ENCODE peak calls at places on chromosomes 11 and 22, in six cellular contexts. V is uterus, M is psoas muscle, A is heart right ventricle, S is gastrocnemius medialis, F is colonic mucosa. P is an unnamed sample. For H3K4me1, the result is how much of the 10 kb centered on the place peaks cover.

GRCh38 chr11:8026982-8027381 is 39.8 kb downstream of the EIF3F start:
- DNase-seq in V (no peak), M (no peak), A (no peak), S (no peak), F (no peak), P (no peak)

GRCh38 chr11:57338152-57338551 is at the start of gene P2RX3:
- DNase-seq in V (no peak), M (no peak), A (peak), S (no peak), F (no peak), P (no peak)

GRCh38 chr22:43862074-43862881 is at the start of gene SULT4A1:
- DNase-seq in V (no peak), M (no peak), A (no peak), S (no peak), F (no peak), P (no peak)

GRCh38 chr22:32788884-32789624 is 12.5 kb upstream of the TIMP3 start:
- DNase-seq in V (no peak), M (no peak), A (no peak), S (no peak), F (no peak), P (no peak)

GRCh38 chr11:86202013-86202336 is 42.6 kb upstream of the EED start:
- DNase-seq in V (no peak), M (no peak), A (no peak), S (no peak), F (no peak), P (no peak)

GRCh38 chr11:8871283-8871775 is 39.7 kb upstream of the AKIP1 start:
- DNase-seq in V (peak), M (peak), A (peak), S (peak), F (peak), P (peak)

GRCh38 chr11:120385110-120385509 is 48.9 kb downstream of the ARHGEF12 start:
- DNase-seq in V (no peak), M (no peak), A (no peak), S (no peak), F (no peak), P (no peak)

GRCh38 chr22:36413022-36413770 is 25.4 kb upstream of the MYH9 start:
- DNase-seq in V (no peak), M (no peak), A (peak), S (no peak), F (no peak), P (no peak)

GRCh38 chr11:118908931-118909618 is 16.7 kb downstream of the BCL9L start:
- DNase-seq in V (peak), M (peak), A (peak), S (peak), F (peak), P (peak)

GRCh38 chr11:37177721-37178120 is 579.7 kb upstream of the RAG2 start:
- DNase-seq in V (no peak), M (no peak), A (no peak), S (no peak), F (no peak), P (no peak)

GRCh38 chr22:44665115-44665514 is 36.9 kb upstream of the PRR5 start:
- DNase-seq in V (no peak), M (no peak), A (peak), S (no peak), F (no peak), P (peak)

GRCh38 chr11:123449436-123449835 is 19.4 kb downstream of the GRAMD1B start:
- DNase-seq in V (no peak), M (no peak), A (no peak), S (no peak), F (no peak), P (no peak)

GRCh38 chr11:73931039-73931645 is 19.7 kb upstream of the DNAJB13 start:
- DNase-seq in V (no peak), M (no peak), A (no peak), S (no peak), F (peak), P (no peak)

GRCh38 chr11:34425863-34426262 is 12.9 kb upstream of the CAT start:
- DNase-seq in V (no peak), M (no peak), A (no peak), S (no peak), F (no peak), P (no peak)

GRCh38 chr11:112485280-112485679 is 224.6 kb upstream of the PLET1 start:
- DNase-seq in V (no peak), M (no peak), A (no peak), S (no peak), F (no peak), P (no peak)

GRCh38 chr22:31094741-31095140 is 12.6 kb downstream of the SELENOM start:
- DNase-seq in V (no peak), M (no peak), A (no peak), S (no peak), F (no peak), P (no peak)

GRCh38 chr11:126971305-126971704 is 29.3 kb downstream of the KIRREL3 start:
- DNase-seq in V (no peak), M (no peak), A (no peak), S (no peak), F (no peak), P (peak)

GRCh38 chr22:29426476-29426875 is 11.9 kb upstream of the RFPL1 start:
- DNase-seq in V (no peak), M (no peak), A (no peak), S (no peak), F (no peak), P (no peak)

GRCh38 chr11:1780700-1781592 is 17.2 kb upstream of the CTSD start:
- DNase-seq in V (no peak), M (no peak), A (no peak), S (no peak), F (no peak), P (peak)

GRCh38 chr11:134752964-134753804 is 341.1 kb upstream of the B3GAT1 start:
- DNase-seq in V (no peak), M (no peak), A (no peak), S (no peak), F (no peak), P (no peak)

GRCh38 chr11:68840661-68841653 is 759 bp downstream of the CPT1A start:
- DNase-seq in V (peak), M (peak), A (peak), S (no peak), F (peak), P (peak)

GRCh38 chr11:83881428-83881827 is 595.3 kb upstream of the CCDC90B start:
- DNase-seq in V (no peak), M (no peak), A (no peak), S (no peak), F (no peak), P (no peak)

GRCh38 chr11:113690619-113691569 is 15.2 kb downstream of the TMPRSS5 start:
- DNase-seq in V (no peak), M (peak), A (no peak), S (peak), F (peak), P (peak)

GRCh38 chr22:44622147-44622427 is 79.9 kb upstream of the PRR5 start:
- DNase-seq in V (no peak), M (no peak), A (no peak), S (no peak), F (no peak), P (no peak)

GRCh38 chr11:132910016-132910760 is 622.1 kb downstream of the OPCML start:
- DNase-seq in V (no peak), M (no peak), A (no peak), S (no peak), F (no peak), P (no peak)

GRCh38 chr22:24433001-24433867 is 5.8 kb downstream of the ADORA2A start:
- DNase-seq in V (no peak), M (no peak), A (no peak), S (no peak), F (no peak), P (no peak)

GRCh38 chr22:42928969-42929837 is 72.1 kb upstream of the ARFGAP3 start:
- DNase-seq in V (peak), M (peak), A (no peak), S (no peak), F (no peak), P (peak)

GRCh38 chr11:102730036-102730815 is 5.5 kb upstream of the MMP8 start:
- DNase-seq in V (no peak), M (no peak), A (no peak), S (no peak), F (no peak), P (no peak)

GRCh38 chr11:117300773-117301172 is 9.6 kb downstream of the BACE1-AS start:
- DNase-seq in V (no peak), M (no peak), A (no peak), S (no peak), F (no peak), P (no peak)

GRCh38 chr11:17572791-17573460 is 25.9 kb downstream of the OTOG start:
- DNase-seq in V (no peak), M (no peak), A (no peak), S (no peak), F (peak), P (no peak)

GRCh38 chr11:95556342-95557151 is 233.0 kb downstream of the FAM76B start:
- DNase-seq in V (peak), M (no peak), A (no peak), S (no peak), F (no peak), P (no peak)

GRCh38 chr11:128553662-128554392 is 33.5 kb downstream of the ETS1 start:
- DNase-seq in V (no peak), M (no peak), A (peak), S (no peak), F (no peak), P (no peak)

GRCh38 chr22:38697055-38697980 is 3.4 kb downstream of the JOSD1 start:
- DNase-seq in V (no peak), M (no peak), A (no peak), S (no peak), F (peak), P (no peak)
- H3K4me1 ChIP-seq in V (under half), M (under half), A (under half), S (under half), F (under half), P (half or more)

DNA sequence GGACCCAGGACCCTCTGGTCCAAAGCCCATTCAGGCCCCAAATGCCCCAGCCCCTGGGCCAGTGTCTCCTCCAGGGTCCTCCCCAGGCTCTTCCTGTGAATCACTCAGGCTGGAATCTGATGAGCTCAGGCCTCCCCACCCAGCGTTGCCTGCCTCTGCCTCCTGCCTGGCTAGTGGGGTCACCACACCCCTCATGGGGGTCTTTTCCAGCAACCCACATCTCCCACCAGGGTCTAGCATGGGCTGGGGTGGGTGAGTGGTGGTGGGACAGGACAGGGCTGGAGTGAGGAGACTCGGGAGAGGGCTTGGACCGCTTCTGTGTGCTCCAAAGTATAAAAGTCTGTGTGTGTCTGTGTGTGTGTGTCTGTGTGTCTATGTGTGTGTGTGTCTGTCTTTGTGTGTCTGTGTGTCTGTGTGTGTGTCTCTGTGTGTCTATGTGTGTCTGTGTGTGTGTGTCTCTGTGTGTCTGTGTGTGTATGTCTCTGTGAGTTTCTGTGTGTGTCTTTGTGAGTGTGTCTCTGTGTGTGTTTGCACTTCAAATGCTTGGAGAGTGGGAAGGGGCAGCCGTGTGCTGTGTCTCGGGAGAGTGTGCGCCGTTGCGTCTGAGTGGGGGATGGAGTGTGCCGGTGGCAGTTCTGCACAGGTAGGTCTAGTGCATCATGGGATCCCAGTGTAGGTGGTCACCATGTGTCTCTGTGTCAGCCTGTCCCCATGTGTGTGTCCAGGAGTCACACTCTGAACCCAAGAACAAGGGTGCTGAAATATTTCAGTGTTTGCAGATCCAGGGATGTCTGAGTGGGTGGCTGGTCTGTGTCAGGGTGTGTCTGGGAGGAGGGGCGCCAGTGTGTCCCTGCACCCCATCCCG is 8.8 kb downstream of the RIN1 start:
- DNase-seq in V (no peak), M (peak), A (no peak), S (no peak), F (no peak), P (no peak)
- TF ChIP-seq CTCF in V (no peak), M (no peak), A (no peak), S (no peak), F (no peak), P (no peak)

GRCh38 chr11:131688056-131688693 is 317.8 kb downstream of the NTM start:
- DNase-seq in V (no peak), M (peak), A (peak), S (no peak), F (peak), P (no peak)
- H3K4me1 ChIP-seq in V (under half), M (under half), A (under half), S (under half), F (under half), P (under half)

DNA sequence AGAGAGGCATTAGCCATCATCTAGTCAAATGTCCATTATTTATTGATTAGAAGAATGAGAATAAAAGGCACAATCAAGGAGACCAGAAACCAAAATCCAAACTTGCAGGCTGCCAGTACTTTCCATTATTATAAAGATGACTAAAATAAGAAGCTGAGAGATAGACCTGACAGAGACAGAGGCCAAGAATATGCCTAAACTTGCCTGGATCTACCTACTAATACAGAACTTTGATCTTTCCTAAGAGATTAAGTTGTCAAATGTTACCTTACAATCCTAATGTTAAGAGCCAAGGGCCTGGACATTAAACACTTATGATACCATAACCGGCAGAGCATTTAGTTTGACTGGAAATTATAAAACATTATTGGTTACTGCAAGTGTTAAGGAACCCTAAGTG is 6.2 kb downstream of the LGR4 start:
- DNase-seq in V (no peak), M (no peak), A (no peak), S (no peak), F (no peak), P (no peak)
- TF ChIP-seq CTCF in V (no peak), M (no peak), A (no peak), S (no peak), F (no peak), P (no peak)

GRCh38 chr22:45686004-45686403 is 14.4 kb downstream of the ATXN10 start:
- DNase-seq in V (no peak), M (no peak), A (no peak), S (no peak), F (no peak), P (no peak)
- H3K4me1 ChIP-seq in V (under half), M (half or more), A (under half), S (half or more), F (under half), P (under half)

DNA sequence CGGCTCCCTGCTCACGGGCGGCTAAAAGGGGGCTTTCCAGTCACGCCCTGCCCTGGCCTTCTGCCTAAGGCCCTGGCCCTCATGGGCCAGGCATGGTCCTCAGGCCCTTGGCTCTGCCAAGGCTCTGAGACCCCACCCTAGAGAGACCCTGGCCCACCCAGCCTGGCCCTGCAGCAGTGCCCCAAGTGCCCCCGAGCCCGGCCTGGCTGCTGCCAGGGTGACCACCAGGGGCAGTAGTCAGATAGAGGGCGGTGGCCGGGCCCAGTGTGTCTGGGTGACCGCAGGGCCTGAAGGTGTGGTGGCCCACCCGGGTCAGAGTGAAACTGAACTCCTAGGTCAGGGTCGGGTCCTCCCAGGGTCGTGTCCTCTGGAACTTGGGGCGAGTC is 29.4 kb upstream of the CCDC188 start:
- DNase-seq in V (no peak), M (no peak), A (no peak), S (no peak), F (no peak), P (no peak)
- TF ChIP-seq CTCF in V (no peak), M (no peak), A (peak), S (no peak), F (no peak), P (no peak)